ENCODE peak calls at places on chromosome 19, in ten cellular contexts. One of them, this sample, is unnamed.

GRCh38 chr19:18361646-18362045 is 21.2 kb downstream of the PGPEP1 start:
- DNase-seq in thoracic aorta: no peak
- DNase-seq in upper lobe of right lung: no peak
- DNase-seq in nephron progenitor cell: no peak
- DNase-seq in breast epithelium: no peak
- DNase-seq in stomach: no peak
- DNase-seq in AG09319: no peak
- DNase-seq in left ventricle myocardium inferior: no peak
- DNase-seq in endothelial cell: no peak
- DNase-seq in GM20000: no peak
- DNase-seq in this sample: no peak

GRCh38 chr19:58380736-58381459 is at the start of gene ZNF837:
- DNase-seq in endothelial cell: peak
- DNase-seq in breast epithelium: peak
- DNase-seq in left ventricle myocardium inferior: peak
- DNase-seq in thoracic aorta: peak
- DNase-seq in nephron progenitor cell: peak
- DNase-seq in upper lobe of right lung: peak
- DNase-seq in AG09319: peak
- DNase-seq in GM20000: peak
- DNase-seq in stomach: peak
- DNase-seq in this sample: peak

GRCh38 chr19:7769171-7769570 is 6.1 kb downstream of the CLEC4M start:
- DNase-seq in nephron progenitor cell: no peak
- DNase-seq in upper lobe of right lung: peak
- DNase-seq in left ventricle myocardium inferior: no peak
- DNase-seq in stomach: no peak
- DNase-seq in breast epithelium: no peak
- DNase-seq in thoracic aorta: no peak
- DNase-seq in AG09319: no peak
- DNase-seq in GM20000: no peak
- DNase-seq in endothelial cell: no peak
- DNase-seq in this sample: no peak

GRCh38 chr19:18496167-18496979 is 25.5 kb downstream of the ELL start:
- DNase-seq in upper lobe of right lung: peak
- DNase-seq in AG09319: no peak
- DNase-seq in breast epithelium: no peak
- DNase-seq in thoracic aorta: no peak
- DNase-seq in nephron progenitor cell: no peak
- DNase-seq in stomach: peak
- DNase-seq in endothelial cell: no peak
- DNase-seq in GM20000: peak
- DNase-seq in left ventricle myocardium inferior: peak
- DNase-seq in this sample: peak

GRCh38 chr19:38263696-38264485 is 482 bp upstream of the SPINT2 start:
- DNase-seq in left ventricle myocardium inferior: no peak
- DNase-seq in stomach: peak
- DNase-seq in AG09319: no peak
- DNase-seq in endothelial cell: no peak
- DNase-seq in breast epithelium: peak
- DNase-seq in GM20000: peak
- DNase-seq in nephron progenitor cell: peak
- DNase-seq in thoracic aorta: peak
- DNase-seq in upper lobe of right lung: peak
- DNase-seq in this sample: peak

GRCh38 chr19:11759805-11760204 is 7.0 kb upstream of the ZNF441 start:
- DNase-seq in GM20000: no peak
- DNase-seq in thoracic aorta: no peak
- DNase-seq in nephron progenitor cell: no peak
- DNase-seq in endothelial cell: no peak
- DNase-seq in upper lobe of right lung: no peak
- DNase-seq in stomach: no peak
- DNase-seq in breast epithelium: no peak
- DNase-seq in AG09319: no peak
- DNase-seq in left ventricle myocardium inferior: no peak
- DNase-seq in this sample: no peak

GRCh38 chr19:51799311-51799997 is 4.5 kb downstream of the FPR3 start:
- DNase-seq in GM20000: no peak
- DNase-seq in AG09319: peak
- DNase-seq in endothelial cell: no peak
- DNase-seq in upper lobe of right lung: peak
- DNase-seq in thoracic aorta: peak
- DNase-seq in left ventricle myocardium inferior: peak
- DNase-seq in stomach: peak
- DNase-seq in nephron progenitor cell: no peak
- DNase-seq in breast epithelium: peak
- DNase-seq in this sample: peak

GRCh38 chr19:34082289-34083077 is 89.8 kb upstream of the LSM14A start:
- DNase-seq in AG09319: no peak
- DNase-seq in thoracic aorta: no peak
- DNase-seq in left ventricle myocardium inferior: no peak
- DNase-seq in breast epithelium: no peak
- DNase-seq in nephron progenitor cell: peak
- DNase-seq in upper lobe of right lung: no peak
- DNase-seq in endothelial cell: no peak
- DNase-seq in GM20000: no peak
- DNase-seq in stomach: no peak
- DNase-seq in this sample: no peak

GRCh38 chr19:29971002-29971401 is 29.0 kb downstream of the URI1 start:
- DNase-seq in stomach: no peak
- DNase-seq in nephron progenitor cell: no peak
- DNase-seq in breast epithelium: no peak
- DNase-seq in thoracic aorta: no peak
- DNase-seq in endothelial cell: no peak
- DNase-seq in left ventricle myocardium inferior: no peak
- DNase-seq in AG09319: no peak
- DNase-seq in upper lobe of right lung: no peak
- DNase-seq in GM20000: no peak
- DNase-seq in this sample: no peak

GRCh38 chr19:10889880-10890279 is 18.5 kb downstream of the CARM1 start:
- DNase-seq in thoracic aorta: no peak
- DNase-seq in stomach: no peak
- DNase-seq in GM20000: no peak
- DNase-seq in breast epithelium: no peak
- DNase-seq in nephron progenitor cell: no peak
- DNase-seq in endothelial cell: no peak
- DNase-seq in left ventricle myocardium inferior: no peak
- DNase-seq in AG09319: no peak
- DNase-seq in upper lobe of right lung: no peak
- DNase-seq in this sample: no peak

GRCh38 chr19:16397791-16398529 is 73.3 kb downstream of the KLF2 start:
- DNase-seq in nephron progenitor cell: no peak
- DNase-seq in endothelial cell: no peak
- DNase-seq in stomach: no peak
- DNase-seq in AG09319: no peak
- DNase-seq in breast epithelium: peak
- DNase-seq in thoracic aorta: no peak
- DNase-seq in GM20000: no peak
- DNase-seq in upper lobe of right lung: no peak
- DNase-seq in left ventricle myocardium inferior: no peak
- DNase-seq in this sample: no peak

GRCh38 chr19:57241181-57241580 is 749 bp downstream of the ZNF805 start:
- DNase-seq in endothelial cell: no peak
- DNase-seq in upper lobe of right lung: no peak
- DNase-seq in breast epithelium: no peak
- DNase-seq in thoracic aorta: no peak
- DNase-seq in nephron progenitor cell: no peak
- DNase-seq in AG09319: peak
- DNase-seq in stomach: no peak
- DNase-seq in left ventricle myocardium inferior: no peak
- DNase-seq in GM20000: no peak
- DNase-seq in this sample: peak

GRCh38 chr19:47379398-47379938 is 30.4 kb downstream of the DHX34 start:
- DNase-seq in nephron progenitor cell: no peak
- DNase-seq in stomach: no peak
- DNase-seq in left ventricle myocardium inferior: no peak
- DNase-seq in AG09319: no peak
- DNase-seq in endothelial cell: no peak
- DNase-seq in GM20000: no peak
- DNase-seq in upper lobe of right lung: no peak
- DNase-seq in breast epithelium: no peak
- DNase-seq in thoracic aorta: no peak
- DNase-seq in this sample: no peak

GRCh38 chr19:47381121-47381520 is 32.0 kb downstream of the DHX34 start:
- DNase-seq in breast epithelium: no peak
- DNase-seq in AG09319: no peak
- DNase-seq in endothelial cell: no peak
- DNase-seq in left ventricle myocardium inferior: no peak
- DNase-seq in upper lobe of right lung: no peak
- DNase-seq in thoracic aorta: no peak
- DNase-seq in GM20000: no peak
- DNase-seq in nephron progenitor cell: no peak
- DNase-seq in stomach: no peak
- DNase-seq in this sample: no peak

GRCh38 chr19:47380559-47380958 is 31.4 kb downstream of the DHX34 start:
- DNase-seq in GM20000: no peak
- DNase-seq in breast epithelium: no peak
- DNase-seq in AG09319: no peak
- DNase-seq in stomach: no peak
- DNase-seq in endothelial cell: no peak
- DNase-seq in left ventricle myocardium inferior: no peak
- DNase-seq in nephron progenitor cell: no peak
- DNase-seq in upper lobe of right lung: no peak
- DNase-seq in thoracic aorta: no peak
- DNase-seq in this sample: no peak

GRCh38 chr19:47378246-47378645 is 29.1 kb downstream of the DHX34 start:
- DNase-seq in upper lobe of right lung: no peak
- DNase-seq in AG09319: no peak
- DNase-seq in GM20000: no peak
- DNase-seq in endothelial cell: no peak
- DNase-seq in thoracic aorta: no peak
- DNase-seq in left ventricle myocardium inferior: no peak
- DNase-seq in stomach: no peak
- DNase-seq in breast epithelium: no peak
- DNase-seq in nephron progenitor cell: no peak
- DNase-seq in this sample: no peak

GRCh38 chr19:47381653-47382279 is 32.7 kb downstream of the DHX34 start:
- DNase-seq in stomach: peak
- DNase-seq in nephron progenitor cell: no peak
- DNase-seq in thoracic aorta: no peak
- DNase-seq in AG09319: no peak
- DNase-seq in left ventricle myocardium inferior: no peak
- DNase-seq in upper lobe of right lung: no peak
- DNase-seq in endothelial cell: no peak
- DNase-seq in breast epithelium: no peak
- DNase-seq in GM20000: peak
- DNase-seq in this sample: no peak
- TF ChIP-seq CTCF in stomach: no peak
- TF ChIP-seq CTCF in nephron progenitor cell: no peak
- TF ChIP-seq CTCF in thoracic aorta: no peak
- TF ChIP-seq CTCF in AG09319: no peak
- TF ChIP-seq CTCF in left ventricle myocardium inferior: no peak
- TF ChIP-seq CTCF in upper lobe of right lung: no peak
- TF ChIP-seq CTCF in endothelial cell: no peak
- TF ChIP-seq CTCF in breast epithelium: no peak
- TF ChIP-seq CTCF in GM20000: no peak
- TF ChIP-seq CTCF in this sample: no peak

DNA sequence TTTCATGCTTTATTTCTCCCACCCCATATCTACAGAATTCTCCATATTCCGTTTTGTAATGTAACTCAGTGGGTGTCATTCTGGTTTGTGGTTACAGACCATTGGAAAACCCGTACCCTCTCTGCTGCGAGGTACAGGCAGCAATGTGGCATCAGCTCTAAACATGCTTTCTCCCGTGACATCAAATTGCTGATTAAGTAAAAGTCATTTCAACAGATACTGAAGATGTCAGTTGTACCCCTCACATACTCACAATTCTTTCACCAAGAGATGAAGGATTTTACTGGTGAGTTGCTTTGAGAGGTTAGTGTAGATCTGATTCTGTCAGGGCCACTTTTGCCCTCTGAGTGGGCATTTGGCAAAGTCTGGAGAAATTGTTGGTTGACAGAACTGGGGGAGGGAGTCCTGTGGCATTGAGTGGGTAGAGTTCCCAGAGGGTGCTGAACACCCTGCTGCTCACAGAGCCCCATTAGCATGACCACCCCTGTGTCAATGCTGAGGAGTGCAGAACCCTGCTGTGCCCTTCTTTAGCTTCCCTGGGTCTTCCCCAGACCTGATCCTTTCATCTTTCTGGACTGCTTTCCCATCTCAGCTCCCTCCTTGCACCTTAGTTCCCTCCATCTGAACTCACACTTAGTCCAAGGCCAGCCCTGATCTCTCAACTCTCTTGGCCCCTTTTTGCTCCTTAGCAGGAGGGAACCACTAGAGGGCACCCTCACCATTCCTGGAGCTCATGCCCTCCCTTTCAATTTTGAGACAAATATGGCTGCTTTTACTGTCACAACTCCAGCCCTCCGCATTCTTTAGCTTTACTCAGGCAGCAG is 39.9 kb upstream of the CEACAM8 start:
- DNase-seq in AG09319: no peak
- DNase-seq in upper lobe of right lung: no peak
- DNase-seq in nephron progenitor cell: no peak
- DNase-seq in left ventricle myocardium inferior: no peak
- DNase-seq in breast epithelium: no peak
- DNase-seq in thoracic aorta: no peak
- DNase-seq in endothelial cell: peak
- DNase-seq in stomach: peak
- DNase-seq in GM20000: peak
- DNase-seq in this sample: peak
- TF ChIP-seq CTCF in AG09319: peak
- TF ChIP-seq CTCF in upper lobe of right lung: peak
- TF ChIP-seq CTCF in nephron progenitor cell: no peak
- TF ChIP-seq CTCF in left ventricle myocardium inferior: peak
- TF ChIP-seq CTCF in breast epithelium: no peak
- TF ChIP-seq CTCF in thoracic aorta: no peak
- TF ChIP-seq CTCF in endothelial cell: peak
- TF ChIP-seq CTCF in stomach: peak
- TF ChIP-seq CTCF in GM20000: peak
- TF ChIP-seq CTCF in this sample: peak

DNA sequence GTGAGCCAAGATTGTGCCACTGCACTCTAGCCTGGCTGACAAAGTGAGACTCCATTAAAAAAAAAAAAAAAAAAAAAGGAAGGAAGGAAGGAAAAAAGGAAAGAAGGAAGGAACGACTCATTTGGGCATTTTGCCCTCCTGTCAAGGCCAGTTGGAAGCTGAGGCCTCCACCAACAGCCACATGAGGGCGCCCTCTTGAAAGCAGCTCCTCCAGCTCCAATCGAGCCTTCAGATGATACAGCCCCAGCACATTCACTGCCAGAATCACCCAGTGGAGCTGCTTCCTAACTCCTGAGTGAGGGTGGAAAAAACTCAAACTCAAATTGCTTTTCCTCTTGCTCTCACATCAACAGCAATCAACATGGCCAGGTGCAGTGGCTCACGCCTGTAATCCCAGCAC is 40.9 kb downstream of the GNG7 start:
- DNase-seq in endothelial cell: no peak
- DNase-seq in GM20000: no peak
- DNase-seq in breast epithelium: no peak
- DNase-seq in upper lobe of right lung: no peak
- DNase-seq in left ventricle myocardium inferior: no peak
- DNase-seq in thoracic aorta: no peak
- DNase-seq in AG09319: no peak
- DNase-seq in nephron progenitor cell: no peak
- DNase-seq in stomach: no peak
- DNase-seq in this sample: no peak
- TF ChIP-seq CTCF in endothelial cell: no peak
- TF ChIP-seq CTCF in GM20000: no peak
- TF ChIP-seq CTCF in breast epithelium: no peak
- TF ChIP-seq CTCF in upper lobe of right lung: peak
- TF ChIP-seq CTCF in left ventricle myocardium inferior: no peak
- TF ChIP-seq CTCF in thoracic aorta: no peak
- TF ChIP-seq CTCF in AG09319: no peak
- TF ChIP-seq CTCF in nephron progenitor cell: no peak
- TF ChIP-seq CTCF in stomach: no peak
- TF ChIP-seq CTCF in this sample: no peak

GRCh38 chr19:48169974-48170803 is at the start of the genes LIG1 and ZSWIM9:
- DNase-seq in AG09319: peak
- DNase-seq in upper lobe of right lung: peak
- DNase-seq in thoracic aorta: peak
- DNase-seq in endothelial cell: peak
- DNase-seq in GM20000: peak
- DNase-seq in nephron progenitor cell: peak
- DNase-seq in stomach: peak
- DNase-seq in left ventricle myocardium inferior: peak
- DNase-seq in breast epithelium: peak
- DNase-seq in this sample: peak
- TF ChIP-seq CTCF in AG09319: peak
- TF ChIP-seq CTCF in upper lobe of right lung: no peak
- TF ChIP-seq CTCF in thoracic aorta: no peak
- TF ChIP-seq CTCF in endothelial cell: no peak
- TF ChIP-seq CTCF in GM20000: no peak
- TF ChIP-seq CTCF in nephron progenitor cell: no peak
- TF ChIP-seq CTCF in stomach: peak
- TF ChIP-seq CTCF in left ventricle myocardium inferior: peak
- TF ChIP-seq CTCF in breast epithelium: no peak
- TF ChIP-seq CTCF in this sample: no peak

This sample was measured in MCF 10A.